ENCODE peak calls at places on chromosomes 16 and 17, in five cellular contexts. N is neuronal stem cell, M is IMR-90, I is mesendoderm, T is trophoblast cell. B is an unnamed sample.

GRCh38 chr17:83185023-83186002 is 105.9 kb downstream of the METRNL start:
- DNase-seq in N (no peak), M (no peak), I (no peak), T (no peak), B (no peak)

GRCh38 chr16:57638381-57638780 is 10.0 kb downstream of the ADGRG1 start:
- DNase-seq in N (no peak), M (no peak), I (no peak), T (no peak), B (no peak)

GRCh38 chr16:23668225-23668624 is 10.5 kb upstream of the PLK1 start:
- DNase-seq in N (no peak), M (peak), I (no peak), T (no peak), B (peak)

GRCh38 chr17:58970966-58971575 is 135.6 kb downstream of the TRIM37 start:
- DNase-seq in N (no peak), M (peak), I (no peak), T (peak), B (no peak)

GRCh38 chr17:69452664-69453260 is 38.3 kb downstream of the MAP2K6 start:
- DNase-seq in N (no peak), M (no peak), I (no peak), T (peak), B (no peak)

GRCh38 chr16:17205279-17206139 is 265.3 kb downstream of the XYLT1 start:
- DNase-seq in N (no peak), M (peak), I (peak), T (no peak), B (no peak)

GRCh38 chr17:17744116-17744515 is 62.9 kb downstream of the RAI1 start:
- DNase-seq in N (no peak), M (no peak), I (no peak), T (no peak), B (no peak)

GRCh38 chr16:87955302-87956168 is 4.3 kb downstream of the BANP start:
- DNase-seq in N (no peak), M (peak), I (no peak), T (peak), B (no peak)

GRCh38 chr17:18996458-18996857 is 8.1 kb downstream of the FAM83G start:
- DNase-seq in N (no peak), M (no peak), I (no peak), T (no peak), B (no peak)

GRCh38 chr17:83125515-83126274 is 46.3 kb downstream of the METRNL start:
- DNase-seq in N (no peak), M (no peak), I (no peak), T (peak), B (no peak)

GRCh38 chr17:77572851-77573250 is 385.7 kb upstream of the TNRC6C start:
- DNase-seq in N (no peak), M (no peak), I (no peak), T (no peak), B (no peak)

GRCh38 chr16:68590201-68590994 is 51.3 kb downstream of the ZFP90 start:
- DNase-seq in N (peak), M (peak), I (peak), T (peak), B (peak)

GRCh38 chr17:79844869-79845600 is 5.8 kb upstream of the CBX4 start:
- DNase-seq in N (no peak), M (no peak), I (no peak), T (peak), B (peak)

GRCh38 chr16:69443809-69444611 is 19.6 kb downstream of the CYB5B start:
- DNase-seq in N (no peak), M (peak), I (no peak), T (no peak), B (peak)

GRCh38 chr17:61167050-61167449 is 232.6 kb upstream of the TBX2 start:
- DNase-seq in N (no peak), M (no peak), I (no peak), T (no peak), B (no peak)

GRCh38 chr17:6572997-6573396 is 16.6 kb upstream of the PITPNM3 start:
- DNase-seq in N (no peak), M (no peak), I (no peak), T (no peak), B (no peak)

GRCh38 chr16:83831451-83831987 is 23.7 kb downstream of the HSBP1 start:
- DNase-seq in N (no peak), M (no peak), I (peak), T (no peak), B (no peak)

GRCh38 chr16:10368984-10369551 is 16.8 kb upstream of the ATF7IP2 start:
- DNase-seq in N (no peak), M (no peak), I (peak), T (no peak), B (no peak)

GRCh38 chr17:4386406-4386805 is 19.9 kb upstream of the UBE2G1 start:
- DNase-seq in N (no peak), M (no peak), I (no peak), T (peak), B (no peak)

GRCh38 chr16:65071371-65072311 is 50.2 kb downstream of the CDH11 start:
- DNase-seq in N (no peak), M (peak), I (no peak), T (no peak), B (no peak)

GRCh38 chr16:67855789-67856188 is 8.3 kb upstream of the CENPT start:
- DNase-seq in N (no peak), M (no peak), I (no peak), T (no peak), B (no peak)

GRCh38 chr16:54942353-54942943 is 11.8 kb downstream of the IRX5 start:
- DNase-seq in N (no peak), M (no peak), I (no peak), T (no peak), B (no peak)

GRCh38 chr16:68732068-68732680 is 4.9 kb upstream of the CDH1 start:
- DNase-seq in N (no peak), M (no peak), I (peak), T (peak), B (no peak)

GRCh38 chr16:13325396-13325795 is 424.0 kb downstream of the SHISA9 start:
- DNase-seq in N (no peak), M (no peak), I (no peak), T (no peak), B (no peak)
- H3K18ac ChIP-seq in N (no peak), M (no peak), I (peak), T (no peak), B (no peak)

GRCh38 chr16:14300631-14301149 is 229.6 kb downstream of the MRTFB start:
- DNase-seq in N (no peak), M (peak), I (peak), T (peak), B (peak)
- H3K4me3 ChIP-seq in N (no peak), M (no peak), I (no peak), T (no peak), B (no peak)

DNA sequence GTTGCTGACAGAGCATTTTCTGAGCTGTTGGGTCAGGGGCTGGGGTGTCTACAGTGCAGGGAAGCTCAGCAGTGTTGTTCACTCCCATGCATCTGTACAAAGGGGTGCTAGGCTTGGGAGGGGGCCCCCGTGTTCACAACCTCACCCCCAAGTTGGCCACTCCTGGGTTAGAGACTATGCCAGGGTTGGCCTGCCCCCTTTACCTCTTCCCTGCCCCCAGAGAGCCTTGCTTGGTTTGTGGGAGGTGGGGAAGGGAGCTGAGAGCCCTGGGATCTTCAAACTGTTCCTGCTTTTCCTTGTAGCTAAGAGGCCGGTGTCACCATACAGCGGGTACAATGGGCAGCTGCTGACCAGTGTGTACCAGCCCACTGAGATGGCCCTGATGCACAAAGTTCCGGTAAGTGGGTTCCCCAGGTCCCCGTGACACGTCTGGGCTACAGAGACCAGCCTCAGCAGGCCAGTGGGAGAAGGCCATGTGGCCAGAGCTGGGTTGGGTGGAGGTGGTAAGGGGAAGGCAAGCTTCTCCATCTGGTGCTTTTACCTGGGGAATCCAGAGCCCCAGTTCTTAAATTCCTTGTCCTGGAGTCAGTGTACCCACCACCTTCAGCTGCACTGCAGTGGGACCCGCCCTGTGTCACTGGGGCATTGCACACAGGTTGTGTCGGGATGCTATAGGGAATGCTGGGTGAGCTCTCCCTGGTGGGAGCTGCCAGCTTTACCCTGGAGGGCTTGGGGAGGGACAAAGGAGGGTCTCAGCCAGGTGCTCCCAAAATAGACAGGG is 11.8 kb downstream of the GPRC5C start:
- DNase-seq in N (no peak), M (no peak), I (no peak), T (no peak), B (no peak)
- H3K18ac ChIP-seq in N (peak), M (no peak), I (no peak), T (no peak), B (peak)

GRCh38 chr16:25011891-25012499 is 3.2 kb downstream of the ARHGAP17 start:
- DNase-seq in N (no peak), M (peak), I (no peak), T (peak), B (peak)
- H3K4me3 ChIP-seq in N (no peak), M (no peak), I (no peak), T (no peak), B (peak)

GRCh38 chr16:84843149-84844048 is 23.6 kb downstream of the CRISPLD2 start:
- DNase-seq in N (no peak), M (no peak), I (no peak), T (no peak), B (no peak)

GRCh38 chr16:84844049-84844350 is 24.2 kb downstream of the CRISPLD2 start:
- DNase-seq in N (no peak), M (no peak), I (no peak), T (no peak), B (no peak)

GRCh38 chr16:84845496-84846002 is 25.8 kb downstream of the CRISPLD2 start:
- DNase-seq in N (no peak), M (no peak), I (no peak), T (no peak), B (no peak)

GRCh38 chr16:84842516-84843148 is 22.8 kb downstream of the CRISPLD2 start:
- DNase-seq in N (no peak), M (no peak), I (no peak), T (no peak), B (no peak)

GRCh38 chr16:84844561-84845495 is 25.0 kb downstream of the CRISPLD2 start:
- DNase-seq in N (peak), M (no peak), I (peak), T (no peak), B (no peak)
- H3K18ac ChIP-seq in N (peak), M (no peak), I (no peak), T (no peak), B (no peak)

GRCh38 chr17:40490982-40491381 is 10.4 kb downstream of the TNS4 start:
- DNase-seq in N (no peak), M (no peak), I (no peak), T (no peak), B (no peak)
- H3K4me3 ChIP-seq in N (no peak), M (no peak), I (no peak), T (no peak), B (no peak)

GRCh38 chr16:85370881-85371651 is 242.1 kb upstream of the GSE1 start:
- DNase-seq in N (no peak), M (no peak), I (no peak), T (no peak), B (peak)
- H3K18ac ChIP-seq in N (peak), M (no peak), I (no peak), T (peak), B (peak)

GRCh38 chr16:15650019-15650697 is at the start of gene NDE1:
- DNase-seq in N (peak), M (peak), I (peak), T (peak), B (peak)

GRCh38 chr16:15654591-15654990 is 4.5 kb downstream of the NDE1 start:
- DNase-seq in N (no peak), M (no peak), I (no peak), T (no peak), B (no peak)

GRCh38 chr16:15652293-15653001 is 2.4 kb downstream of the NDE1 start:
- DNase-seq in N (no peak), M (no peak), I (no peak), T (no peak), B (peak)

GRCh38 chr16:15650698-15651161 is 685 bp downstream of the NDE1 start:
- DNase-seq in N (peak), M (peak), I (peak), T (peak), B (peak)

DNA sequence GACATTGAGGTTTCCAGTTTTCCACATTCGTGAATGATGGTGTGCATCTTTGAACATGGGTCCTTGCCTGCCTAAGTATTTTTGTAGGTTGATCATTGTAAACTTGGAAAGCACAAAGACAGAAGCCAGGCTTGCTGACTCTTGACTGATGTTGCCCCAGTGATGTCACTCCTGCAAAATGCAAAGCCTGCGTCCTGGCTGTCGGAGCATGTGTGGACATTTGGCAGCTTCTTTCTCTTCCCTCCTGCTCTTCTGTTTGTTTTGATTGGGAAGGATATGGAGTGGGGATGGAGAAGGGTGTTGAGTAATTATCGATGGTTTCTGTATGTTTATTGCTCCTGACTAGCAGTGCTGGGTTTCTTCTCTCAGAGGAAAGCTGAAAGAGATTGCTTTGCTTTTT is 3.2 kb downstream of the NDE1 start:
- DNase-seq in N (no peak), M (peak), I (peak), T (peak), B (peak)
- H3K4me3 ChIP-seq in N (no peak), M (no peak), I (no peak), T (no peak), B (peak)

GRCh38 chr16:20073203-20074088 is at the start of gene GPR139:
- DNase-seq in N (peak), M (no peak), I (no peak), T (no peak), B (no peak)
- H3K18ac ChIP-seq in N (peak), M (no peak), I (no peak), T (no peak), B (no peak)

DNA sequence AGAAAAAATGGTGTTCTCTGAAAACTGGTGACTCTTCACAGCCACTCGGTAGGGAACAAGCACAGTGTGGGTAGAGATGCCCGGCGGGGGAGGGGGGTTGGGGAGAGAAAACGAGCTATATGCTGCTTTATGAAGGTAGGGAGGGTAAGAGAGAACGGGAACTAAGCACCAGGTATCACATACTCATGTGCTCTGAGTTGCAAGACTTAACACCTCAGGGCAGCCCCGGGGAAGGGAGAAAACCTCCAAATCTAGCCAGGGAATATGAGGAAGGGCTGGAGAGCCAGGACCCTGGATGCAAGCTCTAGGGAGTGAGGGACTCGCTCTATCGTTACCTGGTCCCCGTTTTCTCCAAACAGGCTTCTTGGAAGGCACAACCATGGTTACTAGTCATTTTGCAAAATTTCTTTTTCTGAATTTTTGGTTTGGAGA is 35.3 kb downstream of the HIC1 start:
- DNase-seq in N (no peak), M (no peak), I (no peak), T (peak), B (no peak)
- H3K4me3 ChIP-seq in N (no peak), M (no peak), I (no peak), T (no peak), B (peak)